ENCODE peak calls at places on chromosomes 3 and 15, in nine cellular contexts. F, Q, N, D, U, G, L, M and H are unnamed samples.

GRCh38 chr3:184366619-184367321 is 5.3 kb downstream of the POLR2H start:
- DNase-seq in F (no peak), Q (no peak), N (peak), D (no peak), U (no peak), G (no peak), L (no peak), M (no peak), H (no peak)

GRCh38 chr3:114213669-114214541 is 23.5 kb downstream of the ZNF80 start:
- DNase-seq in F (peak), Q (peak), N (peak), D (peak), U (peak), G (no peak), L (peak), M (peak), H (peak)

GRCh38 chr15:51600114-51600513 is 22.5 kb downstream of the DMXL2 start:
- DNase-seq in F (peak), Q (no peak), N (peak), D (no peak), U (no peak), G (no peak), L (peak), M (peak), H (peak)

GRCh38 chr3:144142151-144142855 is 170.7 kb downstream of the DIPK2A start:
- DNase-seq in F (no peak), Q (no peak), N (peak), D (peak), U (no peak), G (no peak), L (no peak), M (no peak), H (no peak)

GRCh38 chr15:37880009-37880834 is 54.2 kb upstream of the TMCO5A start:
- DNase-seq in F (peak), Q (no peak), N (peak), D (peak), U (no peak), G (peak), L (peak), M (peak), H (peak)

GRCh38 chr15:67833504-67834248 is 6.2 kb downstream of the RNU6-1 start:
- DNase-seq in F (peak), Q (no peak), N (peak), D (peak), U (no peak), G (peak), L (no peak), M (peak), H (peak)

GRCh38 chr3:154122096-154122911 is 1.1 kb downstream of the ARHGEF26 start:
- DNase-seq in F (peak), Q (no peak), N (peak), D (peak), U (no peak), G (peak), L (no peak), M (no peak), H (no peak)

GRCh38 chr3:58184309-58184981 is 26.3 kb downstream of the DNASE1L3 start:
- DNase-seq in F (no peak), Q (no peak), N (no peak), D (no peak), U (no peak), G (no peak), L (no peak), M (no peak), H (no peak)

GRCh38 chr15:85172846-85173490 is 191.3 kb downstream of the PDE8A start:
- DNase-seq in F (no peak), Q (no peak), N (no peak), D (no peak), U (no peak), G (no peak), L (peak), M (no peak), H (no peak)

GRCh38 chr3:135784557-135784956 is 181.0 kb upstream of the PPP2R3A start:
- DNase-seq in F (no peak), Q (no peak), N (no peak), D (no peak), U (no peak), G (no peak), L (no peak), M (no peak), H (no peak)

GRCh38 chr15:95292790-95293450 is 1037.6 kb upstream of the NR2F2 start:
- DNase-seq in F (no peak), Q (no peak), N (no peak), D (no peak), U (no peak), G (no peak), L (no peak), M (no peak), H (no peak)

GRCh38 chr15:74783808-74784175 is 1.9 kb downstream of the CSK start:
- DNase-seq in F (peak), Q (no peak), N (no peak), D (no peak), U (no peak), G (no peak), L (no peak), M (no peak), H (no peak)

GRCh38 chr15:57875347-57875746 is 168.8 kb downstream of the POLR2M start:
- DNase-seq in F (no peak), Q (no peak), N (no peak), D (no peak), U (no peak), G (no peak), L (no peak), M (no peak), H (no peak)

GRCh38 chr15:40244961-40245523 is 6.2 kb downstream of the PAK6 start:
- DNase-seq in F (no peak), Q (no peak), N (no peak), D (no peak), U (peak), G (no peak), L (no peak), M (no peak), H (peak)

GRCh38 chr15:34128898-34129297 is 27.0 kb downstream of the PGBD4 start:
- DNase-seq in F (no peak), Q (no peak), N (no peak), D (no peak), U (no peak), G (no peak), L (no peak), M (no peak), H (no peak)

GRCh38 chr3:152508705-152509104 is 240.0 kb downstream of the MBNL1 start:
- DNase-seq in F (no peak), Q (no peak), N (no peak), D (no peak), U (no peak), G (no peak), L (peak), M (peak), H (no peak)

GRCh38 chr3:46881819-46882376 is 4.4 kb downstream of the PTH1R start:
- DNase-seq in F (peak), Q (no peak), N (no peak), D (peak), U (no peak), G (no peak), L (no peak), M (no peak), H (no peak)

GRCh38 chr3:128482857-128483656 is 9.9 kb downstream of the GATA2 start:
- DNase-seq in F (no peak), Q (peak), N (peak), D (peak), U (peak), G (peak), L (peak), M (peak), H (peak)

GRCh38 chr3:45210308-45211038 is 15.6 kb downstream of the TMEM158 start:
- DNase-seq in F (peak), Q (peak), N (peak), D (peak), U (peak), G (peak), L (peak), M (peak), H (peak)

GRCh38 chr3:185225523-185225922 is 28.3 kb downstream of the EHHADH start:
- DNase-seq in F (no peak), Q (no peak), N (peak), D (peak), U (no peak), G (no peak), L (peak), M (peak), H (no peak)

GRCh38 chr3:192570757-192571156 is 156.6 kb downstream of the FGF12 start:
- DNase-seq in F (no peak), Q (no peak), N (peak), D (peak), U (no peak), G (no peak), L (peak), M (no peak), H (no peak)

GRCh38 chr3:108127301-108127988 is 36.6 kb upstream of the CD47 start:
- DNase-seq in F (peak), Q (no peak), N (no peak), D (no peak), U (peak), G (peak), L (peak), M (no peak), H (no peak)

GRCh38 chr15:41503669-41504010 is 10.0 kb downstream of the ITPKA start:
- DNase-seq in F (no peak), Q (no peak), N (no peak), D (no peak), U (no peak), G (no peak), L (no peak), M (no peak), H (no peak)

GRCh38 chr3:185659942-185660921 is 74.1 kb downstream of the SENP2 start:
- DNase-seq in F (peak), Q (peak), N (peak), D (peak), U (peak), G (peak), L (peak), M (peak), H (peak)

GRCh38 chr15:25675396-25675795 is 187.7 kb downstream of the ATP10A start:
- DNase-seq in F (no peak), Q (no peak), N (no peak), D (no peak), U (no peak), G (no peak), L (no peak), M (no peak), H (no peak)

GRCh38 chr15:67953286-67953685 is 100.8 kb upstream of the PIAS1 start:
- DNase-seq in F (no peak), Q (no peak), N (no peak), D (no peak), U (no peak), G (no peak), L (no peak), M (no peak), H (no peak)

GRCh38 chr3:8500966-8501365 is 657 bp upstream of the LMCD1 start:
- DNase-seq in F (no peak), Q (no peak), N (no peak), D (no peak), U (no peak), G (no peak), L (no peak), M (no peak), H (no peak)

GRCh38 chr3:164460851-164461250 is 617.4 kb downstream of the SI start:
- DNase-seq in F (no peak), Q (no peak), N (peak), D (no peak), U (no peak), G (no peak), L (peak), M (no peak), H (no peak)

GRCh38 chr3:131725414-131725813 is 222.6 kb upstream of the MRPL3 start:
- DNase-seq in F (no peak), Q (no peak), N (no peak), D (no peak), U (no peak), G (no peak), L (no peak), M (no peak), H (no peak)

GRCh38 chr15:66023322-66023972 is 154.2 kb downstream of the RAB11A start:
- DNase-seq in F (no peak), Q (no peak), N (no peak), D (no peak), U (no peak), G (no peak), L (no peak), M (no peak), H (no peak)

GRCh38 chr15:101654191-101654590 is 2.0 kb upstream of the TM2D3 start:
- DNase-seq in F (no peak), Q (no peak), N (no peak), D (no peak), U (no peak), G (no peak), L (no peak), M (no peak), H (no peak)

GRCh38 chr3:110164632-110165240 is 827.4 kb upstream of the DPPA4 start:
- DNase-seq in F (no peak), Q (no peak), N (peak), D (no peak), U (no peak), G (no peak), L (no peak), M (no peak), H (no peak)